ENCODE peak calls at places on chromosomes 13 and 19, in eight cellular contexts. U, Y, A, H, K, B, P and Z are unnamed samples.

GRCh38 chr19:13241321-13242104 is 91.3 kb downstream of the IER2 start:
- DNase-seq in B (no peak), H (no peak), K (no peak), Y (no peak), A (no peak), P (no peak), U (no peak), Z (no peak)

GRCh38 chr19:28234637-28235036 is 978.3 kb downstream of the UQCRFS1 start:
- DNase-seq in A (no peak), P (no peak), U (no peak), H (no peak), B (no peak), K (no peak), Y (no peak), Z (no peak)

GRCh38 chr19:41944336-41944735 is 14.8 kb downstream of the RABAC1 start:
- DNase-seq in A (no peak), B (no peak), Y (no peak), K (no peak), U (no peak), H (no peak), P (no peak), Z (no peak)

GRCh38 chr13:73850104-73850898 is 283.9 kb downstream of the KLF12 start:
- DNase-seq in U (no peak), K (no peak), P (no peak), A (no peak), Y (no peak), B (no peak), H (no peak), Z (no peak)

GRCh38 chr13:97568850-97569249 is 134.9 kb downstream of the RAP2A start:
- DNase-seq in H (no peak), P (peak; percentile 23), A (no peak), K (no peak), U (peak; percentile 54), Y (no peak), B (no peak), Z (no peak)

GRCh38 chr19:46296722-46297431 is at the start of gene HIF3A:
- DNase-seq in B (no peak), P (peak; percentile 87), U (peak; percentile 78), Y (peak; percentile 75), H (peak; percentile 58), A (peak; percentile 57), K (no peak), Z (peak; percentile 91)

GRCh38 chr19:48672994-48673393 is at the start of gene NTN5:
- DNase-seq in A (peak; percentile 56), Y (no peak), H (no peak), U (no peak), B (no peak), K (no peak), P (no peak), Z (no peak)

GRCh38 chr13:39616087-39616694 is 13.2 kb upstream of the LHFPL6 start:
- DNase-seq in P (peak; percentile 34), B (peak; percentile 68), U (peak; percentile 67), A (no peak), H (peak; percentile 53), Y (peak; percentile 59), K (peak; percentile 44), Z (no peak)

GRCh38 chr13:98482476-98483444 is 94.1 kb downstream of the STK24 start:
- DNase-seq in A (peak; percentile 92), K (no peak), P (peak; percentile 79), H (peak; percentile 47), Y (no peak), U (peak; percentile 92), B (peak; percentile 74), Z (peak; percentile 94)

GRCh38 chr19:16886305-16886880 is 2.4 kb upstream of the F2RL3 start:
- DNase-seq in H (peak; percentile 11), A (peak; percentile 75), K (no peak), Y (peak; percentile 81), B (peak; percentile 46), U (peak; percentile 91), P (peak; percentile 92), Z (peak; percentile 35)

GRCh38 chr13:32246468-32246867 is 68.7 kb downstream of the ZAR1L start:
- DNase-seq in Y (peak; percentile 56), H (peak; percentile 50), K (peak; percentile 66), P (peak; percentile 59), A (peak; percentile 64), U (peak; percentile 73), B (peak; percentile 76), Z (peak; percentile 32)

GRCh38 chr19:28966737-28967401 is 246.1 kb downstream of the UQCRFS1 start:
- DNase-seq in K (no peak), Y (no peak), B (no peak), H (no peak), P (no peak), A (no peak), U (no peak), Z (no peak)

GRCh38 chr13:93948523-93948922 is 531.0 kb downstream of the DCT start:
- DNase-seq in K (no peak), P (no peak), U (no peak), H (no peak), B (no peak), A (no peak), Y (no peak), Z (no peak)

GRCh38 chr13:100045355-100045754 is 43.5 kb upstream of the PCCA start:
- DNase-seq in U (no peak), B (no peak), H (no peak), P (no peak), Y (no peak), K (no peak), A (no peak), Z (no peak)

GRCh38 chr13:100040196-100040595 is 48.7 kb upstream of the PCCA start:
- DNase-seq in Y (no peak), B (no peak), H (no peak), U (no peak), K (no peak), P (no peak), A (no peak), Z (no peak)

GRCh38 chr13:100035936-100036335 is 53.0 kb upstream of the PCCA start:
- DNase-seq in U (no peak), K (no peak), P (no peak), A (no peak), Y (no peak), H (no peak), B (no peak), Z (no peak)

GRCh38 chr13:100044936-100045335 is 44.0 kb upstream of the PCCA start:
- DNase-seq in B (no peak), P (no peak), U (no peak), H (no peak), Y (no peak), A (no peak), K (no peak), Z (no peak)

DNA sequence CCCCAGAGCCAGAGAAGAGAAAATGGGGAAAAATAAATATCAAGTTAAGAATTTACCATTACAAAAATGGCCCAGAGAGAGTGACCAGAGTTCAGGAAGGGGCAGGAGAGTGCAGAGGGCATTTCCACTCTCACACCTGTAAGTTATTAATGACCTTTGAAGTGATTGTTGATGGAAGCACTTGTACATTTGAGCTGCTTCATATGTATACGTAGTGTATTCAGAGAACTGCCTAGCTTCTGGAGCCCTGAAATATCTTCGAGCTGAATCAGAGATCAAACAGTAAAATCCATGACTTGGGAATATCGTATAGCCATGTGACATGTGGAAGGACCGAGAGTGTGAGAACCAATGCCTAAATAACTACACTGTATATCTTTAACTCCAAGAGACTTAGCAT is 49.2 kb upstream of the PCCA start:
- DNase-seq in U (no peak), K (no peak), Y (no peak), B (peak; percentile 3), A (no peak), P (no peak), H (no peak), Z (no peak)
- H3K4me3 ChIP-seq in U (no peak overlapping the region), K (no peak overlapping the region), Y (no peak overlapping the region), B (no peak overlapping the region), A (no peak overlapping the region), P (no peak overlapping the region), H (no peak overlapping the region), Z (no peak overlapping the region)

GRCh38 chr19:47486900-47487299 is 2.9 kb upstream of the KPTN start:
- DNase-seq in H (no peak), K (no peak), B (no peak), Y (no peak), A (no peak), U (no peak), P (no peak), Z (no peak)
- TF ChIP-seq POLR2A in H (no peak), K (no peak), B (no peak), Y (no peak), A (no peak), U (no peak), P (no peak), Z (no peak)

GRCh38 chr19:55643733-55644116 is 276 bp downstream of the ZNF581 start:
- DNase-seq in K (no peak), A (peak; percentile 57), U (no peak), H (no peak), B (no peak), Y (no peak), P (no peak), Z (no peak)

GRCh38 chr19:55641376-55642152 is 762 bp downstream of the ZNF580 start:
- DNase-seq in Y (no peak), A (peak; percentile 39), P (no peak), U (no peak), K (no peak), H (no peak), B (peak; percentile 18), Z (no peak)

GRCh38 chr19:55643003-55643732 is at the start of gene ZNF581:
- DNase-seq in Y (peak; percentile 70), H (peak; percentile 66), U (peak; percentile 89), P (peak; percentile 73), A (peak; percentile 78), K (no peak), B (peak; percentile 78), Z (peak; percentile 95)

GRCh38 chr19:55640577-55641375 is at the start of gene ZNF580:
- DNase-seq in B (peak; percentile 78), Y (no peak), A (peak; percentile 72), K (no peak), U (peak; percentile 82), H (peak; percentile 25), P (peak; percentile 53), Z (no peak)

GRCh38 chr19:55642153-55643002 is 1.1 kb upstream of the ZNF581 start:
- DNase-seq in Y (no peak), P (no peak), B (no peak), K (no peak), A (peak; percentile 71), H (no peak), U (no peak), Z (no peak)
- H3K4me3 ChIP-seq in Y (peak overlapping the region; percentile 94), P (peak overlapping the region; percentile 75), B (peak overlapping the region; percentile 74), K (peak overlapping the region; percentile 94), A (peak overlapping the region; percentile 85), H (peak overlapping the region; percentile 93), U (no peak overlapping the region), Z (no peak overlapping the region)

DNA sequence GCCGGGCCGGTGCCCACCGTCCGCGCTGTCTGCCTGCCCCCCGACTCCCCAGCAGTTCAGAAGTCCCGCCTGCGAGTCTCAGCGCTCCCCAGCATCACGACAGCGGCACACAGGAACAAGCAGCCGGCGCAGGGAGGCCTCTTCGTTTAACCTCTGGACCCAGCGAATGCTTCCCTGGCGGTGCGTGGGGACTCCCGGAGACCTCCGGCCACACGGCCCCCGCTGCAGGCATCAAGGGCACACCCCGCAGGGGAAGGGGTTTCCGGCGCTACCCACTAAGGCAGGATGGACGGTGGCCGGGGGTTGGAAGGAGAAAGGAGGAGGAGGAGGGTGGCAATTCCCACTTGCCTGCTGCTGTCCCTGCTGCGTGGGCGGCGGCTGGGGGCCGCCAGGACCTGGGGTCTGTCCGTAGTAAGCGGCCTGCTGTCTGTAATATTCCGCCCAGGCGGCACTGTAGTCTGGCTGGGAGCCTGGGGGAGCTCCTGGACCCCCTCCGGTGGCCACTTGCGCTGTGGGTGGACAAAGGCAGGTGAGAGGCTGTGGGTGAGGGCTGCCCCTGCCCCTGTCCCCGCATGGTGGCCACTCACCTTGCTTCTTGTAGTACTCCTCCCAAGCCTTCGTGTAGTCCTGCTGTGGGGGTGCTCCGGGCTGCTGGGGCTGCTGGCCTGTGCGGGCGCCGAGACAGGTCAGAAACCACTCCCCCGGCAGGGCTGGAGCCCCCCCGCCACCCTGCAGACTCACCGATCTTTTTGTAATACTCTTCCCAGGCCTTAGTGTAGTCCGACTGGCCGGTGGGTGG is 9.6 kb downstream of the KHSRP start:
- DNase-seq in A (no peak), K (no peak), U (no peak), P (no peak), B (no peak), H (no peak), Y (no peak), Z (no peak)
- TF ChIP-seq POLR2A in A (no peak), K (no peak), U (no peak), P (no peak), B (no peak), H (no peak), Y (no peak), Z (no peak)